ENCODE peak calls at places on chromosome 2, in four cellular contexts. One of them, this sample, is unnamed.

GRCh38 chr2:53756644-53757043 is 11.0 kb upstream of the CHAC2 start:
- DNase-seq in aorta: no peak
- DNase-seq in fibroblast of villous mesenchyme: no peak
- DNase-seq in stimulated activated CD4-positive, alpha-beta T cell treated with anti-CD3 and anti-CD28 coated beads, Interleukin-2, amount 100 ng/mL, for 24 hours: no peak
- DNase-seq in this sample: no peak

GRCh38 chr2:222653280-222653679 is 2.6 kb downstream of the FARSB start:
- DNase-seq in stimulated activated CD4-positive, alpha-beta T cell treated with anti-CD3 and anti-CD28 coated beads, Interleukin-2, amount 100 ng/mL, for 24 hours: no peak
- DNase-seq in aorta: no peak
- DNase-seq in fibroblast of villous mesenchyme: no peak
- DNase-seq in this sample: no peak

GRCh38 chr2:128421286-128421685 is 102.6 kb upstream of the HS6ST1 start:
- DNase-seq in stimulated activated CD4-positive, alpha-beta T cell treated with anti-CD3 and anti-CD28 coated beads, Interleukin-2, amount 100 ng/mL, for 24 hours: no peak
- DNase-seq in fibroblast of villous mesenchyme: no peak
- DNase-seq in aorta: peak
- DNase-seq in this sample: peak

GRCh38 chr2:6827516-6828298 is 38.0 kb downstream of the CMPK2 start:
- DNase-seq in fibroblast of villous mesenchyme: peak
- DNase-seq in aorta: no peak
- DNase-seq in stimulated activated CD4-positive, alpha-beta T cell treated with anti-CD3 and anti-CD28 coated beads, Interleukin-2, amount 100 ng/mL, for 24 hours: no peak
- DNase-seq in this sample: no peak

GRCh38 chr2:44616616-44617266 is 255.0 kb downstream of the CAMKMT start:
- DNase-seq in fibroblast of villous mesenchyme: no peak
- DNase-seq in aorta: no peak
- DNase-seq in stimulated activated CD4-positive, alpha-beta T cell treated with anti-CD3 and anti-CD28 coated beads, Interleukin-2, amount 100 ng/mL, for 24 hours: no peak
- DNase-seq in this sample: no peak

GRCh38 chr2:240722796-240723735 is 31.4 kb downstream of the AQP12A start:
- DNase-seq in aorta: no peak
- DNase-seq in stimulated activated CD4-positive, alpha-beta T cell treated with anti-CD3 and anti-CD28 coated beads, Interleukin-2, amount 100 ng/mL, for 24 hours: no peak
- DNase-seq in fibroblast of villous mesenchyme: no peak
- DNase-seq in this sample: no peak

GRCh38 chr2:36137612-36138011 is 218.0 kb upstream of the CRIM1 start:
- DNase-seq in aorta: no peak
- DNase-seq in fibroblast of villous mesenchyme: no peak
- DNase-seq in stimulated activated CD4-positive, alpha-beta T cell treated with anti-CD3 and anti-CD28 coated beads, Interleukin-2, amount 100 ng/mL, for 24 hours: no peak
- DNase-seq in this sample: no peak

GRCh38 chr2:201182650-201183372 is at the start of gene CASP10:
- DNase-seq in aorta: no peak
- DNase-seq in stimulated activated CD4-positive, alpha-beta T cell treated with anti-CD3 and anti-CD28 coated beads, Interleukin-2, amount 100 ng/mL, for 24 hours: no peak
- DNase-seq in fibroblast of villous mesenchyme: peak
- DNase-seq in this sample: no peak

GRCh38 chr2:181411105-181411849 is 45.9 kb upstream of the ITGA4 start:
- DNase-seq in stimulated activated CD4-positive, alpha-beta T cell treated with anti-CD3 and anti-CD28 coated beads, Interleukin-2, amount 100 ng/mL, for 24 hours: no peak
- DNase-seq in fibroblast of villous mesenchyme: peak
- DNase-seq in aorta: no peak
- DNase-seq in this sample: no peak

GRCh38 chr2:176997074-176997791 is 215.4 kb upstream of the HNRNPA3 start:
- DNase-seq in fibroblast of villous mesenchyme: peak
- DNase-seq in stimulated activated CD4-positive, alpha-beta T cell treated with anti-CD3 and anti-CD28 coated beads, Interleukin-2, amount 100 ng/mL, for 24 hours: peak
- DNase-seq in aorta: no peak
- DNase-seq in this sample: peak

GRCh38 chr2:113981404-113982134 is 91.7 kb downstream of the ACTR3 start:
- DNase-seq in fibroblast of villous mesenchyme: no peak
- DNase-seq in aorta: no peak
- DNase-seq in stimulated activated CD4-positive, alpha-beta T cell treated with anti-CD3 and anti-CD28 coated beads, Interleukin-2, amount 100 ng/mL, for 24 hours: no peak
- DNase-seq in this sample: no peak